ENCODE peak calls at places on chromosomes 6 and 20, in ten cellular contexts. P is mesendoderm, Q is HCT116, I is prostate gland, E is ascending aorta, M is left ventricle myocardium inferior, K is heart left ventricle, W is sigmoid colon, X is GM23338, O is mesenchymal stem cell. A is an unnamed sample.

GRCh38 chr6:157050537-157051280 is 272.6 kb downstream of the TMEM242 start:
- DNase-seq in Q (no peak), P (no peak), M (no peak), I (no peak), E (no peak), X (no peak), K (no peak), O (no peak), W (no peak), A (no peak)

GRCh38 chr6:25601797-25602679 is 50.0 kb upstream of the SCGN start:
- DNase-seq in E (no peak), Q (peak; percentile 28), P (peak; percentile 45), X (peak; percentile 73), K (no peak), I (no peak), O (peak; percentile 55), W (no peak), M (no peak), A (no peak)

GRCh38 chr6:40350193-40350941 is 236.8 kb downstream of the LRFN2 start:
- DNase-seq in P (no peak), O (no peak), M (no peak), W (no peak), X (no peak), Q (no peak), E (peak; percentile 9), I (no peak), K (no peak), A (no peak)

GRCh38 chr6:111951439-111952140 is 78.3 kb upstream of the FYN start:
- DNase-seq in M (no peak), X (no peak), W (no peak), P (no peak), K (no peak), Q (no peak), E (no peak), I (no peak), O (no peak), A (no peak)

GRCh38 chr20:10848810-10849370 is 175.1 kb upstream of the JAG1 start:
- DNase-seq in K (peak; percentile 33), O (peak; percentile 94), X (peak; percentile 60), I (no peak), P (peak; percentile 80), E (no peak), W (peak; percentile 67), Q (peak; percentile 21), M (peak; percentile 19), A (no peak)

GRCh38 chr20:7226156-7226555 is 458.7 kb downstream of the BMP2 start:
- DNase-seq in P (no peak), W (no peak), E (no peak), Q (no peak), O (no peak), K (no peak), M (no peak), I (no peak), X (no peak), A (no peak)

GRCh38 chr6:136067731-136068341 is 182.3 kb downstream of the MTFR2 start:
- DNase-seq in I (no peak), X (peak; percentile 79), Q (peak; percentile 66), E (no peak), P (peak; percentile 99), M (no peak), W (no peak), O (peak; percentile 43), K (no peak), A (no peak)

GRCh38 chr6:113693866-113694265 is 163.3 kb upstream of the MARCKS start:
- DNase-seq in X (no peak), Q (no peak), M (no peak), K (no peak), P (no peak), I (no peak), O (no peak), W (no peak), E (no peak), A (no peak)

GRCh38 chr6:82624251-82624650 is 260.6 kb downstream of the TPBG start:
- DNase-seq in I (no peak), W (no peak), Q (no peak), M (no peak), O (no peak), X (no peak), P (peak; percentile 40), E (no peak), K (no peak), A (no peak)

DNA sequence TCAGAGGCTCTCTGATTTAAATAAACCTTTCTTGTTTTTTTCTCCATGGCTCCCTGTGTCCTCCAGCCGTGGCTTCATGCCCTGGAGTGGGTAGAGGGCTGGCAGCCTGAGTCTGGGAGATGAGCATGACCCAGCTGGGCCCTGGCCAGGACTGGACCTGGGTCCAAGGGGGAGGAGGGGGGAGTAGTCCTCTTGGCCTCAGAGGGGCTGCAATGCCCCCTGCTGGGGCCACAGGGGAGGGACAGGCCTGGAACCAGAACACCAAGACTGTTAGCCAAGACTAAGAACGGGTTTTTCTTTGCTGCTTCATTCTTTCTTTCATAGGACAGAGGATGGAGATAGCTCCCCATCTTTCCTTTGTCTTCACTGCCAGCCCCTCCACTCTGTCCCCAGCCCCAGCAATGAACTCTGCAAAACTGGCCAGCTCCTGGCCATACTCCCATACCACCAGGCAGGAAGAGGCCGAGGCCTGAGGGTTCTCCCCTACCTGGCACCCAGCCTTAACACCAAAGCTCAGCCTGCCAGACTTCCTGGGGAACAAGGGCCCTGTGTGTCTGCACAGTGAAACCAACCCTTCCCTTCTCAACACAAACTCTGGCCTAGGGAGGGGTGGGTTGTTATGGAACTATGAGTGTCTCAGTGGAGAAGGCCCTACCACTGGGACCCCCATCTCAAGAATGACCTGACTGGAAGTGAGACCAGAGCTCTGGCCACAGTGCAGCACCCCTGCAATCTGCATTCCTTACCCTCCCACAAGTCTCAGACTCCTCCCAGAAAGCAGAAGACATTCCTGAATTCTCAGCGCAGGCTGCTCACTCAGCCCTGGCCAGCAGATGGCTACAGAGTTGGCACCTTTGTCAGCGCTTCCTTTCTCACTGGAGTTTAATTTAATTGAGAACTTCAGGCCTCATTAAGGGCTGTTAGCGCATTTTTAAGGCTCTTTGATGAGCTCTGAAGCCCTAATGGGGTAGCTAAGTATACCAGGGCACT is 11.0 kb downstream of the SLC29A1 start:
- DNase-seq in P (peak; percentile 95), O (peak; percentile 75), Q (no peak), W (peak; percentile 98), I (peak; percentile 63), M (peak; percentile 90), K (peak; percentile 94), E (peak; percentile 95), X (peak; percentile 91), A (peak; percentile 61)
- H3K36me3 ChIP-seq in P (no peaks in the 10 kb centered on the region), O (peaks cover 42% of the 10 kb centered on the region), Q (peaks cover 17% of the 10 kb centered on the region), W (peaks cover 28% of the 10 kb centered on the region), I (no peaks in the 10 kb centered on the region), M (peaks cover 40% of the 10 kb centered on the region), K (no peaks in the 10 kb centered on the region), E (peaks cover 51% of the 10 kb centered on the region), X (peaks cover 4% of the 10 kb centered on the region), A (peaks cover 38% of the 10 kb centered on the region)

DNA sequence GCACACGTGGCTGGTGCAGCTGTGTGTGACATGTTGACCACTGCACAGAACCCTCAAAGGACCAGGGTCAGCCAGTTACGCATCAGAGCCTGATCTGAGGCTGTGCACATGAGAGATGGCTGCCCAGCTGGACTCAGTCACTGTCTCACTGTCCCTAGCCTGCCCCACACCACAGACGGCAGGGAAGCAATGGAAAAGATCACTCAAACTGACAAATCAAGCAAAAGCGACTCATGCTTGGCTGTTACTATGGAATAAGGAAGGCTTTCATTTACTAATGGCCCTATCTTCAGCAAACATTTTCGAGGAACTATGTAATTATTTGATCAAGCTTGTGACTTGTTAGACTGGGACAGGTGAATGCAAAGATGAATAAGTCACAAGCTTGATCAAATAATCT is 137.0 kb downstream of the SLC23A2 start:
- DNase-seq in O (peak; percentile 34), M (no peak), E (no peak), I (no peak), K (no peak), X (no peak), Q (no peak), P (no peak), W (no peak), A (no peak)
- H3K27me3 ChIP-seq in O (no peaks in the 10 kb centered on the region), M (no peaks in the 10 kb centered on the region), E (no peaks in the 10 kb centered on the region), I (no peaks in the 10 kb centered on the region), K (no peaks in the 10 kb centered on the region), X (no peaks in the 10 kb centered on the region), Q (no peaks in the 10 kb centered on the region), P (no peaks in the 10 kb centered on the region), W (no peaks in the 10 kb centered on the region), A (no peaks in the 10 kb centered on the region)

GRCh38 chr20:5612476-5613291 is 137.5 kb upstream of the SHLD1 start:
- DNase-seq in K (no peak), Q (no peak), O (peak; percentile 46), I (no peak), E (no peak), P (no peak), M (no peak), X (no peak), W (no peak), A (no peak)
- H3K27ac ChIP-seq in K (peak overlapping the region; percentile 15), Q (no peak overlapping the region), O (no peak overlapping the region), I (peak overlapping the region; percentile 41), E (peak overlapping the region; percentile 95), P (no peak overlapping the region), M (peak overlapping the region; percentile 11), X (no peak overlapping the region), W (peak overlapping the region; percentile 18), A (peak overlapping the region; percentile 18)

DNA sequence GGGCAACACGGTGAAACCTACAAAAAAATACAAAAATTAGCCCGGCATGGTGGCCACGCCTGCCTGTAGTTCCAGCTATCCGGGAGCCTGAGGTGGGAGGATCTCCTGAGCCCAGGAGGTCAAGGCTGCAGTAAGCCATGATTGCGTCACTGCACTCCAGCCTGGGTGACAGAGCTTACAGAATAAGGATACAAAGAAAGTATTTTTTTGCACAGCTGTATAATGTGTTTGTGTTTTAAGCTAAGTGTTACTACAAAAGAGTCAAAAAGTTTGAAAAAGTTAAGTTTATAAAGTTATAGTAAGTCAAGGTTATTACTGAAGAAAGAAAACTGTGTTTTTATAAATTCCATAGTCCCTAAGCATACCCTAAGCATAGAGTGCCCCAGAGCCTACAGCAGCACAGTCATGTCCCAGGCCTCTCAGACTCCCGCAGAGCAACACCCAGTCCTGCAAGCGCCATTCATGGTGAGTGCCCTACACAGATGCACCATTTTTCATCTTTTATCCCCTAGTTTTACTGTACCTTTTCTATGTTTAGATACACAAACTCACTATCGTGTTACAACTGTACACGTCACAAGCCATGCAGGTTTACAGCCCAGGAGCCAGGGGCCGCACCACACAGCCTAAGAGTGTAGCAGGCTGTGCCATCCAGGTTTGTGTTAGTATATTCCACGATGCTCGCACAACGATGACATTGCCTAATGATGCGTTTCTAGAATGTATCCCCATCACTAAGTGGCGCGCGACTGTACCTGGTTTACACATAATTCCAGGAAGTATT is 22.4 kb downstream of the TAF4 start:
- DNase-seq in I (no peak), W (no peak), P (no peak), E (no peak), O (no peak), Q (no peak), K (peak; percentile 14), M (peak; percentile 8), X (no peak), A (peak; percentile 61)
- H3K36me3 ChIP-seq in I (no peaks in the 10 kb centered on the region), W (no peaks in the 10 kb centered on the region), P (no peaks in the 10 kb centered on the region), E (no peaks in the 10 kb centered on the region), O (peaks cover 15% of the 10 kb centered on the region), Q (no peaks in the 10 kb centered on the region), K (no peaks in the 10 kb centered on the region), M (no peaks in the 10 kb centered on the region), X (no peaks in the 10 kb centered on the region), A (no peaks in the 10 kb centered on the region)

DNA sequence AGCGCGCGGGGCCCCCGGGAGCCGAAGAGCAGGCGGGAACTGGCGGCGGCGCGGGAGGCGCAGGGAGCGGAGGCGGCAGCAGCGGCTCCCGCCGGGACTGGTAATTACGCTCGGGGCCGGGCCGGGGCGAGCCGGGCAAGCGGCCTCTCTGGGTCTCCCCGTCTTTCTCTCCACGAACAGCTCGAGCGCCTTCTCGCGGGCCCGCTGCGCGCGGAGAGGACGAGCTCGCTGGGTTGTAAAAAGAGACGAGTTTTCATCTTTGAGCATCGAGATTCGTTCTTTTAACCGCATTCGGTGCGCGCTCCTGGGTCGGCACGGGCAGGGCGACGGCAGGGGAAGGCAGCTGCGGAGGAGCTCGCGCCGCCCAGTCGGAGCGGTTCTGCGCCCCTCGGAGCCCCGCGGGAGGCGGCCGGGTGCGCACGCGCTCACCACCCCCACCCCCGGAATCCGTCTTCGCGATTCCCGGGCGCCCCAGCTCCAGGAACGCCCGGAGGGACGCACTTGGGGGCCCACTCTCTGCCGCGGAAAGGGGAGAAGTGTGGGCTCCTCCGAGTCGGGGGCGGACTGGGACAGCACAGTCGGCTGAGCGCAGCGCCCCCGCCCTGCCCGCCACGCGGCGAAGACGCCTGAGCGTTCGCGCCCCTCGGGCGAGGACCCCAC is 38.0 kb downstream of the YTHDF1 start:
- DNase-seq in X (no peak), M (no peak), W (no peak), Q (no peak), I (no peak), P (no peak), E (no peak), O (peak; percentile 7), K (no peak), A (no peak)
- H3K27me3 ChIP-seq in X (peaks cover 55% of the 10 kb centered on the region), M (peaks cover 100% of the 10 kb centered on the region), W (peaks cover 68% of the 10 kb centered on the region), Q (no peaks in the 10 kb centered on the region), I (peaks cover 82% of the 10 kb centered on the region), P (peaks cover 46% of the 10 kb centered on the region), E (peaks cover 53% of the 10 kb centered on the region), O (peaks cover 74% of the 10 kb centered on the region), K (peaks cover 76% of the 10 kb centered on the region), A (peaks cover 98% of the 10 kb centered on the region)

A was measured in lower lobe of right lung.